ENCODE peak calls at places on chromosomes 13 and 19, in eight cellular contexts. R is PC-3, T is breast epithelium, K is GM12865, P is body of pancreas, V is left ventricle myocardium inferior, Z is spleen, C is astrocyte. G is an unnamed sample.

GRCh38 chr19:38932425-38933179 is 1.9 kb downstream of the MRPS12 start:
- DNase-seq in Z (no peak), T (no peak), P (peak; percentile 27), K (peak; percentile 72), C (peak; percentile 28), V (no peak), R (peak; percentile 6), G (no peak)

GRCh38 chr19:10112895-10113591 is 1.6 kb downstream of the P2RY11 start:
- DNase-seq in T (no peak), C (no peak), Z (peak; percentile 89), K (peak; percentile 85), V (no peak), R (peak; percentile 68), P (peak; percentile 71), G (peak; percentile 58)

GRCh38 chr19:33703821-33704220 is 82.1 kb downstream of the CHST8 start:
- DNase-seq in K (no peak), T (no peak), V (no peak), P (no peak), C (no peak), Z (peak; percentile 59), R (no peak), G (no peak)

GRCh38 chr13:98216135-98216565 is 39.1 kb upstream of the RNF113B start:
- DNase-seq in P (peak; percentile 71), R (peak; percentile 69), V (peak; percentile 39), T (no peak), Z (no peak), C (peak; percentile 87), K (peak; percentile 23), G (peak; percentile 47)

GRCh38 chr19:41000310-41000737 is 9.2 kb downstream of the CYP2B6 start:
- DNase-seq in V (no peak), R (peak; percentile 92), Z (no peak), P (peak; percentile 17), T (no peak), K (no peak), C (no peak), G (no peak)

GRCh38 chr13:100542546-100543156 is 45.9 kb downstream of the GGACT start:
- DNase-seq in Z (no peak), T (no peak), C (peak; percentile 25), V (no peak), P (no peak), K (peak; percentile 79), R (peak; percentile 66), G (no peak)

GRCh38 chr13:47945738-47946137 is 55.3 kb downstream of the SUCLA2 start:
- DNase-seq in T (no peak), R (no peak), V (no peak), K (no peak), Z (no peak), C (peak; percentile 65), P (no peak), G (no peak)

GRCh38 chr13:43988302-43988701 is 108.6 kb downstream of the LACC1 start:
- DNase-seq in C (peak; percentile 52), V (no peak), R (peak; percentile 17), Z (no peak), P (no peak), T (no peak), K (no peak), G (no peak)

GRCh38 chr13:60147361-60147760 is 16.4 kb downstream of the DIAPH3 start:
- DNase-seq in T (no peak), P (no peak), R (no peak), V (no peak), C (no peak), Z (no peak), K (no peak), G (no peak)

GRCh38 chr19:6963937-6964336 is 57.3 kb downstream of the MBD3L2B start:
- DNase-seq in R (peak; percentile 31), T (no peak), P (peak; percentile 13), Z (no peak), C (no peak), V (no peak), K (peak; percentile 21), G (no peak)
- TF ChIP-seq CTCF in R (peak; percentile 67), T (no peak), P (no peak), Z (no peak), C (no peak), V (peak; percentile 38), K (peak; percentile 42), G (peak; percentile 19)

GRCh38 chr13:21670006-21670882 is 629 bp upstream of the FGF9 start:
- DNase-seq in P (peak; percentile 66), R (no peak), Z (peak; percentile 90), V (peak; percentile 53), K (peak; percentile 82), T (no peak), C (peak; percentile 46), G (peak; percentile 35)
- TF ChIP-seq CTCF in P (no peak), R (no peak), Z (no peak), V (no peak), K (peak; percentile 31), T (no peak), C (no peak), G (peak; percentile 29)

DNA sequence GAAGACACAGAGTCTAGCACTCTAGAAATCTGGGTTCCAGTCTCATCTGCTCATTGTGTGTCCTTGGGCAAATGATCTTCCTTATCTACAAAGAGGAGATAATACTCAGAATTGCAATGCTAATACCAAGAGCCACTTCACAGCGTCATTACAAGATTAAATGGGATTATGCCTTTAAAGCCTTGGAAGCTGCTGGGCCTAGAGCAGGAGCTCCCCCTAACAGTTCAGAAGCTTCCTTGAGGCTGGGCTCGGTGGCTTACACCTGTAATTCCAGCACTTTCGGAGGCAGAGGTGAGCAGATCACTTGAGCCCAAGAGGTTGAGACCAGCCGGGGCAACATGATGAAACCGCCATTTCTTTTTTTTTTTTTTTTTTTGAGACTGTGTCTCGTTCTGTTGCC is 27.6 kb downstream of the AP2S1 start:
- DNase-seq in Z (no peak), T (no peak), K (no peak), P (no peak), R (no peak), C (no peak), V (no peak), G (no peak)
- TF ChIP-seq CTCF in Z (no peak), T (no peak), K (no peak), P (no peak), R (no peak), C (no peak), V (no peak), G (no peak)

DNA sequence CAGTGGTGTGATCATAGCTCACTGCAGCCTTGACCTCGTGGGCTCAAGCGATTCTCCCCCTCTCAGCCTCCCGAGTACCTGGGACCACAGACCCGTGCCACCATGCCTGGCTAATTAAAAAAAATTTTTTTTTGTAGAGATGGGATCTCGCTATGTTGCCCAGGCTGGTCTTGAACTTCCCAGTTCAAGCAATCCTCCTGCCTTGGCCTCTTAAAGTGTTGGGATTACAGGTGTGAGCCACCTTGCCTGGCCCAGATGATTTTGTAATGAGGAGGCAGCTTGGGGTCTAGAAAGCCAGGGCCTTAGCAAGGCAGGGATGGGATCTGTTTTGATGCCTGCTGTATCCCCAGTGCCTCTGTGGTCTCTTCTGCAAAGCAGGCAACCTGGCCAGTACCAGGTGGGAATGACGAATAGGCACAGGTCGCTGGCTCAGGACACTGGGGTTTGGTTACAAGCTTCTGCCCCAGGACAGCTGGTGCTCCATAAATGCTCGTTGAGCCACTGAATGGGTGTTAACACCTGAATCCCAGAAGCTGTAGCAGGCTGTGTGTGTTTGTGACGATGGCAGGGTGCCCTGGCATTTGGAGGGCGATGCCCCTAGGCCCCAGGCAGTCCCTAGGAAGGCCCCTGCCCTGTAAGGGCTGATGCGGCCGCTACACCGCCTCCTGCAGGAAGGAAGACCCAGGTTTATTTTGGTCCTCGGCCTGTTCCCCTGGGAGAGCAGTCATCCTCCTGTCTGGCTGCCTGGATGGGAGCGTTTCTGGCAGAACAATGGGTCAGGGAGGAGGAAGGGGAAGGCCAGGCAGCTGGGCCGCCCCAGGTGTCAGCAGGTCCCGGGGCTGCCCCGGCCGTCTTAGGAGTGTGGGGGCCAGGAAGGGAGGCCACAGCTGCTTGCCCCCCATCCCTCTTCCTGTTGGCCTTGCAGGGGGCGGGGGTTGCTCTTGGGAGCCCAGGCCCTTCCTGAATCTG is 8.6 kb downstream of the TNFAIP8L1 start:
- DNase-seq in R (no peak), C (no peak), Z (peak; percentile 86), P (peak; percentile 21), V (peak; percentile 74), K (no peak), T (no peak), G (peak; percentile 74)
- TF ChIP-seq CTCF in R (peak; percentile 27), C (no peak), Z (no peak), P (no peak), V (peak; percentile 45), K (no peak), T (no peak), G (no peak)

DNA sequence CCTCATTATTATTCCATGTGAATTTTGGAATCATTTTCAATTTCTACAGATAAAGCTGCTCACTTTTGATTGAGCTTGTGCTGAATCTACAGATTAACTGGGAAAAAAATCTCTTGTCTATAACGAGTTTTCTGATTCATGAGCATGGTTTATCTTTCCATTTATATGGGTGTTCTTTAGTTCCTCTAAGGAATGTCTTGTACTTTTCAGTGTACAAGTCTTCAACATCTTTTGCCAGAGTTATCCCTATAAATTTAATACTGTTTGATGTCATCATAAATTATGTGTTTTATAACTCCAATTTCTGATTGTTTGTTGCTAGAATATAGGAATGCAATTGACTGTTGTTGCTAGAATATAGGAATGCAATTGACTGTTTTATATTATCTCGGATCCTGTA is 533.8 kb downstream of the OLFM4 start:
- DNase-seq in V (no peak), C (no peak), T (no peak), Z (no peak), K (no peak), P (no peak), R (no peak), G (no peak)
- TF ChIP-seq CTCF in V (no peak), C (no peak), T (no peak), Z (no peak), K (no peak), P (no peak), R (no peak), G (no peak)

GRCh38 chr19:49506575-49507105 is 5.8 kb upstream of the FCGRT start:
- DNase-seq in Z (peak; percentile 87), C (no peak), V (peak; percentile 43), R (peak; percentile 83), P (peak; percentile 78), K (peak; percentile 78), T (no peak), G (no peak)
- TF ChIP-seq CTCF in Z (peak; percentile 93), C (peak; percentile 61), V (peak; percentile 73), R (peak; percentile 95), P (peak; percentile 74), K (peak; percentile 93), T (peak; percentile 61), G (peak; percentile 69)

DNA sequence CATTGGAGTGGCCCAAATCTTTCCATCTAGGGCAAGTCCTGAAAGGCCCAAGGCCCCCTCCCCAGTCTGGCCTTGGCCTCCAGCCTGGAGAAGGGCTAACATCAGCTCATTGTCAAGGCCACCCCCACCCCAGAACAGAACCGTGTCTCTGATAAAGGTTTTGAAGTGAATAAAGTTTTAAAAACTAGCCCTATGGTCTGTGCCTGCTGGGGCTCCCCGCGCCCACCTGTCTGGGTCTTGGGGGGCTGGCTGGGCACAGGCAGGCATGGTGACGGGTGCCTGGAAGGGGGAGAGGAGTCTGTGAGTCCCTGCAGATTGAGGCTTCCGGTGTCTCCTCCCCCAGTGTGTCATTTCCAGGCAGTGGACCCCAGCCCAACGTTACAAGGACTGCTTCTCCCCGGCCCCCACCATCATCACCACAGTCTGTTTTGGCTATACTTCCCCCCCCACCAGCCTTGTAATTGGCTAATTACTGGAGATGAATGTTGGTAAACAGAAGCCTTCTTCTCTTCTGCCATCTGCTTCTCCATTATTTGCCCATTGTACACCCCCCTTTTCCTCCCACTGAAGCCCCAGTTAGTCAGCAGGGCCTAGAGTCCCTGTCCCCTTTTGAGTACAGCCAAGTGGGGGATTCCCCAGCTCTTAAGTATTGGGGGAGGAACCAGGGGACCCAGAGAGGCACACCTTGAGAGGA is 3.4 kb downstream of the GADD45GIP1 start:
- DNase-seq in V (no peak), C (no peak), R (no peak), Z (no peak), T (no peak), K (no peak), P (no peak), G (no peak)
- TF ChIP-seq CTCF in V (no peak), C (no peak), R (no peak), Z (no peak), T (no peak), K (no peak), P (no peak), G (no peak)